ENCODE peak calls at places on chromosomes 3 and 15, in six cellular contexts. U, F, E, Y, M and T are unnamed samples.

GRCh38 chr15:58492661-58493397 is 61.0 kb downstream of the LIPC start:
- DNase-seq in F (no peak), Y (no peak), U (no peak), E (no peak), M (no peak), T (no peak)

GRCh38 chr15:45790325-45790943 is 155.6 kb downstream of the SQOR start:
- DNase-seq in E (peak; percentile 74), U (no peak), Y (peak; percentile 23), M (no peak), F (no peak), T (peak; percentile 17)

GRCh38 chr3:112187300-112187699 is 54.3 kb upstream of the GCSAM start:
- DNase-seq in E (no peak), U (no peak), Y (no peak), F (no peak), M (no peak), T (no peak)

GRCh38 chr15:57504599-57504940 is 87.1 kb upstream of the MYZAP start:
- DNase-seq in F (no peak), U (no peak), M (no peak), E (no peak), Y (no peak), T (no peak)

GRCh38 chr3:124766113-124767095 is 36.2 kb downstream of the UMPS start:
- DNase-seq in F (no peak), E (no peak), Y (no peak), U (no peak), M (no peak), T (no peak)

GRCh38 chr3:170043506-170043905 is 5.7 kb downstream of the GPR160 start:
- DNase-seq in F (no peak), E (no peak), M (no peak), Y (no peak), U (no peak), T (no peak)

GRCh38 chr3:122962149-122962548 is 65.4 kb downstream of the SEMA5B start:
- DNase-seq in E (no peak), U (no peak), Y (no peak), F (no peak), M (no peak), T (no peak)

GRCh38 chr3:140553591-140553990 is 124.3 kb upstream of the TRIM42 start:
- DNase-seq in M (no peak), F (no peak), Y (no peak), U (no peak), E (no peak), T (no peak)

GRCh38 chr15:72796515-72797337 is 13.2 kb upstream of the ADPGK start:
- DNase-seq in U (no peak), F (no peak), Y (no peak), E (peak; percentile 40), M (peak; percentile 73), T (peak; percentile 44)

GRCh38 chr3:127779747-127780146 is 42.6 kb downstream of the MGLL start:
- DNase-seq in Y (no peak), U (no peak), E (no peak), F (peak; percentile 62), M (peak; percentile 22), T (no peak)

GRCh38 chr15:98120561-98120960 is 160.1 kb downstream of the ARRDC4 start:
- DNase-seq in F (no peak), U (no peak), M (no peak), E (no peak), Y (no peak), T (no peak)

DNA sequence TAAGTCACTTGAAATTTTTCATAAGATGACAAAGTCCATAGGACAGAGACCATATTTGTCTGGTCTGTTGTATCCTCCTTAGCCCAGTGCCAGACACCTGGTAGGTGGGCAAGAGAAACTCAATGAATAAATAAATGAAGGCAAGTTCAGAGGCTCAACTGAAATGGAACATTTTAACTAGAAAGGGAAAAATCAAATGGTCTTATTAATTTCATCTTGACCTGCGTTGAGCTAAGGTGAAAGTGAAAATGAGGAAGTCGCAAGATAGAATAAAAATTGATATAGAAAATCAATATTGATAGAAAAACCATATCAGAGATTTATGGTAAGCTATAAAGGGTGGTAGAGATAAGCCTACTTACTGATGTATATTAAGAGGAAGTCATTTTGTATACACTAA is 3.0 kb downstream of the NFKBIZ start:
- DNase-seq in Y (no peak), F (no peak), U (no peak), M (no peak), E (no peak), T (no peak)
- H3K27ac ChIP-seq in Y (no peak overlapping the region), F (no peak overlapping the region), U (peak overlapping the region; percentile 94), M (no peak overlapping the region), E (no peak overlapping the region), T (peak overlapping the region; percentile 2)

DNA sequence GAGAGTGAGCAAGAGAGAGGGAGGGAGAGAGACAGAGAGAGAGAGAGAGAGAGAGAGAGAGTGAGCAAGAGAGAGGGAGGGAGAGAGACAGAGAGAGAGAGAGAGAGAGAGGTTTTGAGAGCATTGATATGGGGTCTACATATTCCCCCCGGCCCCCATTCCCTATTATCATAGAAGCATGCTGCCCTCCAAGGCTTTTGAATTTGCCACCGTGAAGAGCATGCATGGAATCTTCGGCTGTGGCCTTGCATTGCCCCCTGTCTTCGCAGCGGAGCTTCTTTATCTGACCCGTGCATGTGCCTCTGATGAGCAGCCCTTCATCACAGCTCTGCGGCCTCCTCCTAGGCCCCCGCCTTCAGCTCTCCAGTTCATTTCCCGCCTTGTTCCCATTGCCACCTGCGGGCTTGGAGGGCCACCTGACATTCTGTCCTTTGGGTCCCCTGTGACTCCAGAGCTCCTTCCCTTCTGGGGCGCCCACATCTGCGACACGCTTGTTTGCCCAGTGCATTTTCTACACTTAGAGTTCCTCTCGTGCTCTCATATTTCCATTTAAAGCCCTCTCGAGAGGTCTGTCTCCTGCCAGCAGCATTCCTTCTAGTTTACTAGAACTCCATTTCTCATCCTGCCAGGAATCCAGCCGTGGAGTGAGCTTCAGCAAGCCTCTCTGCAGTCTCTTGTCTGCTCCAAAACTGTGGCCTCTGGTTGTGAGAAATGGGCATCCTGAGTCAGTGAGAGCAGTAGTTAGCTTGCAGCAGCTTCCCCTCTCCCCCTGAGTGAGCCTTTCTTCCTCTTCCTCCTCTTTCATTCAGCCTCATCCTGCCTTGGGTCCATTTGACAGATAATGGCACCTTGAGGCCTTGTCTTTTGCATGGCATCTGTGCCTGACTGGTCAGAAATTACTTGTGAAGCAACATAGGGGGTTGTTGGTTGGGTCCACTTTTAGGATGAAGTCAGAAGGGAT is 25.3 kb downstream of the LPP start:
- DNase-seq in U (peak; percentile 89), F (peak; percentile 90), Y (peak; percentile 68), M (no peak), E (peak; percentile 66), T (peak; percentile 27)
- H3K27ac ChIP-seq in U (peak overlapping the region; percentile 76), F (no peak overlapping the region), Y (peak overlapping the region; percentile 33), M (no peak overlapping the region), E (peak overlapping the region; percentile 40), T (peak overlapping the region; percentile 84)

GRCh38 chr3:10329495-10330015 is 8.6 kb upstream of the SEC13 start:
- DNase-seq in Y (no peak), U (no peak), M (no peak), F (no peak), E (no peak), T (no peak)
- H3K27ac ChIP-seq in Y (no peak overlapping the region), U (no peak overlapping the region), M (no peak overlapping the region), F (no peak overlapping the region), E (no peak overlapping the region), T (no peak overlapping the region)

GRCh38 chr3:150742141-150742523 is 20.8 kb downstream of the SIAH2 start:
- DNase-seq in Y (no peak), E (no peak), U (no peak), F (no peak), M (no peak), T (no peak)
- H3K27ac ChIP-seq in Y (no peak overlapping the region), E (no peak overlapping the region), U (no peak overlapping the region), F (no peak overlapping the region), M (no peak overlapping the region), T (no peak overlapping the region)

DNA sequence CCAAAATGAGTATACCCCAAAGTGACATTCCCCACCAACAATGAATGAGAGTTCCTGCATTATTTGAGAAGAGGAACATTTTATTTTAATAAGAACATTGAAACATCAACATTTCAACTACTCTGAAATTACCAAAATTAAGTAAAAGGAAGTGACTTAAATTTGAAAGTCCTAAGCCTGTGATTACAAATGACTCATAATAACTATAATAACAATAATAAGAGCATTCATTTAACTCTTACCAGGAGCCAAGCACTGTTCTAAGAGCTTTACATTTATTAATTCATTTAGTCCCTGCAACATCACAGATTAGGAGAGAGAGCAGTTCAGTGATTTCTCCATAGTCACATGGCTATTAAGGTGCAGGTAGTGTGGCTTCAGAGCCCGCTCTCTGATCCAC is 32.5 kb downstream of the LRRC28 start:
- DNase-seq in F (no peak), M (no peak), U (no peak), Y (no peak), E (no peak), T (no peak)
- H3K27ac ChIP-seq in F (no peak overlapping the region), M (no peak overlapping the region), U (no peak overlapping the region), Y (no peak overlapping the region), E (no peak overlapping the region), T (no peak overlapping the region)